ENCODE peak calls at places on chromosomes 12 and 14, in ten cellular contexts. D, K, R, O, G, S, L, M, I and E are unnamed samples.

GRCh38 chr12:57759360-57759980 is 4.6 kb downstream of the MARCHF9 start:
- DNase-seq in D (no peak), K (peak; percentile 36), R (no peak), O (no peak), G (peak; percentile 40), S (no peak), L (no peak), M (peak; percentile 58), I (no peak), E (no peak)

GRCh38 chr12:51700887-51701286 is 109.9 kb downstream of the SCN8A start:
- DNase-seq in D (no peak), K (no peak), R (no peak), O (no peak), G (no peak), S (no peak), L (no peak), M (no peak), I (no peak), E (no peak)

GRCh38 chr12:26319511-26319910 is 124.1 kb downstream of the SSPN start:
- DNase-seq in D (peak; percentile 72), K (no peak), R (peak; percentile 53), O (peak; percentile 71), G (no peak), S (no peak), L (peak; percentile 83), M (peak; percentile 96), I (no peak), E (peak; percentile 39)

GRCh38 chr14:95815226-95815690 is 61.4 kb upstream of the TUNAR start:
- DNase-seq in D (no peak), K (no peak), R (no peak), O (no peak), G (no peak), S (no peak), L (no peak), M (no peak), I (no peak), E (no peak)

GRCh38 chr14:54818201-54819133 is 84.2 kb downstream of the GCH1 start:
- DNase-seq in D (peak; percentile 66), K (no peak), R (no peak), O (peak; percentile 71), G (no peak), S (no peak), L (peak; percentile 20), M (peak; percentile 60), I (no peak), E (peak; percentile 57)

GRCh38 chr14:102058146-102058545 is 28.7 kb downstream of the HSP90AA1 start:
- DNase-seq in D (no peak), K (no peak), R (no peak), O (no peak), G (no peak), S (no peak), L (no peak), M (no peak), I (no peak), E (no peak)

GRCh38 chr12:11810160-11810559 is 160.7 kb downstream of the ETV6 start:
- DNase-seq in D (no peak), K (no peak), R (no peak), O (no peak), G (no peak), S (no peak), L (no peak), M (no peak), I (no peak), E (no peak)

GRCh38 chr12:33480366-33480765 is 40.7 kb upstream of the SYT10 start:
- DNase-seq in D (no peak), K (no peak), R (no peak), O (no peak), G (no peak), S (no peak), L (no peak), M (no peak), I (no peak), E (no peak)

GRCh38 chr14:93281937-93282336 is 50.9 kb downstream of the BTBD7 start:
- DNase-seq in D (no peak), K (peak; percentile 12), R (no peak), O (no peak), G (no peak), S (no peak), L (no peak), M (no peak), I (no peak), E (no peak)

GRCh38 chr12:111091036-111091435 is 170.7 kb upstream of the MYL2 start:
- DNase-seq in D (no peak), K (no peak), R (no peak), O (no peak), G (no peak), S (no peak), L (no peak), M (no peak), I (no peak), E (no peak)